ENCODE peak calls at places on chromosomes 7 and 10, in six cellular contexts. H is central memory CD4-positive, alpha-beta T cell; G is uterus; R is activated gamma-delta T cell treated with Interleukin-2 at 50 U/mL for 16 hours; Z is ascending aorta; E is stimulated activated CD4-positive, alpha-beta T cell treated with anti-CD3 and anti-CD28 coated beads, Interleukin-1b, Interleukin-23, amount 100 ng/mL, for 1 hour. X is an unnamed sample.

GRCh38 chr10:71782221-71782916 is 9.0 kb upstream of the VSIR start:
- DNase-seq in H (no peak), Z (no peak), R (no peak), E (no peak), G (no peak), X (no peak)

GRCh38 chr10:96397902-96398301 is 39.1 kb upstream of the OPALIN start:
- DNase-seq in H (no peak), E (no peak), R (no peak), Z (no peak), G (no peak), X (no peak)

GRCh38 chr7:84533209-84533608 is 338.6 kb upstream of the SEMA3A start:
- DNase-seq in R (no peak), G (no peak), Z (no peak), E (no peak), H (no peak), X (no peak)

GRCh38 chr7:133843341-133843740 is 283.8 kb upstream of the LRGUK start:
- DNase-seq in E (no peak), Z (no peak), G (no peak), H (no peak), R (no peak), X (no peak)

GRCh38 chr7:105664816-105665525 is 83.7 kb upstream of the EFCAB10 start:
- DNase-seq in H (no peak), G (no peak), Z (no peak), R (no peak), E (no peak), X (no peak)

GRCh38 chr10:97737770-97738265 is 890 bp downstream of the ZFYVE27 start:
- DNase-seq in G (no peak), H (no peak), E (no peak), R (no peak), Z (no peak), X (no peak)

GRCh38 chr7:37052673-37053072 is 328.4 kb upstream of the AOAH start:
- DNase-seq in H (no peak), E (no peak), R (peak; percentile 10), Z (no peak), G (no peak), X (no peak)

GRCh38 chr10:77927343-77928256 is 1.0 kb upstream of the DLG5 start:
- DNase-seq in R (no peak), Z (no peak), H (no peak), G (no peak), E (no peak), X (no peak)

GRCh38 chr7:110531186-110531585 is 559.7 kb upstream of the LRRN3 start:
- DNase-seq in R (no peak), G (no peak), E (no peak), H (no peak), Z (no peak), X (no peak)

GRCh38 chr7:47953822-47954221 is 5.6 kb upstream of the PKD1L1 start:
- DNase-seq in Z (no peak), E (no peak), G (no peak), H (no peak), R (no peak), X (no peak)

GRCh38 chr10:31099664-31100063 is 68.0 kb upstream of the ZNF438 start:
- DNase-seq in H (no peak), R (no peak), G (no peak), Z (no peak), E (no peak), X (no peak)

GRCh38 chr10:110947061-110947595 is 27.7 kb downstream of the SHOC2 start:
- DNase-seq in E (no peak), G (no peak), Z (no peak), R (no peak), H (no peak), X (no peak)

GRCh38 chr10:44379907-44380306 is 5.0 kb downstream of the CXCL12 start:
- DNase-seq in Z (no peak), R (no peak), H (no peak), G (no peak), E (no peak), X (no peak)

GRCh38 chr7:106057962-106058901 is 53.9 kb downstream of the SYPL1 start:
- DNase-seq in H (no peak), R (no peak), G (no peak), Z (no peak), E (no peak), X (no peak)

GRCh38 chr10:99560277-99561126 is 27.8 kb downstream of the NKX2-3 start:
- DNase-seq in H (peak; percentile 15), Z (no peak), E (no peak), R (peak; percentile 40), G (no peak), X (peak; percentile 33)

GRCh38 chr10:60717852-60718251 is 60.4 kb upstream of the CDK1 start:
- DNase-seq in Z (no peak), E (no peak), H (no peak), G (no peak), R (no peak), X (no peak)

GRCh38 chr7:111729483-111729882 is 167.2 kb upstream of the IMMP2L start:
- DNase-seq in Z (no peak), G (no peak), H (no peak), R (no peak), E (no peak), X (no peak)

GRCh38 chr7:1558181-1558811 is 2.3 kb upstream of the TMEM184A start:
- DNase-seq in G (no peak), R (no peak), E (no peak), Z (no peak), H (no peak), X (no peak)

GRCh38 chr7:5695037-5695708 is 86.3 kb downstream of the RNF216 start:
- DNase-seq in Z (no peak), H (peak; percentile 78), R (peak; percentile 56), G (peak; percentile 60), E (peak; percentile 54), X (no peak)

GRCh38 chr7:124722292-124722691 is 43.3 kb downstream of the GPR37 start:
- DNase-seq in Z (no peak), G (no peak), E (no peak), H (no peak), R (no peak), X (no peak)

GRCh38 chr10:11387044-11387443 is 224.4 kb downstream of the USP6NL start:
- DNase-seq in E (no peak), Z (no peak), H (no peak), R (no peak), G (no peak), X (no peak)

GRCh38 chr7:64559206-64559605 is 3.7 kb downstream of the ZNF680 start:
- DNase-seq in Z (no peak), G (no peak), H (no peak), R (no peak), E (no peak), X (no peak)

GRCh38 chr7:7709263-7709662 is 9.1 kb downstream of the RPA3 start:
- DNase-seq in R (no peak), H (no peak), E (no peak), Z (no peak), G (no peak), X (no peak)

GRCh38 chr10:117226813-117227451 is 14.0 kb upstream of the SLC18A2 start:
- DNase-seq in E (no peak), R (no peak), G (no peak), Z (no peak), H (no peak), X (no peak)

GRCh38 chr10:67308912-67309311 is 383.1 kb downstream of the LRRTM3 start:
- DNase-seq in Z (no peak), G (no peak), R (no peak), H (no peak), E (no peak), X (no peak)

GRCh38 chr10:76303682-76304316 is 872.4 kb downstream of the LRMDA start:
- DNase-seq in H (no peak), R (no peak), G (peak; percentile 75), E (no peak), Z (peak; percentile 22), X (peak; percentile 72)

GRCh38 chr7:4066206-4066605 is 615.9 kb upstream of the FOXK1 start:
- DNase-seq in G (no peak), E (no peak), R (no peak), Z (no peak), H (no peak), X (no peak)

GRCh38 chr7:69256634-69257081 is 341.6 kb upstream of the AUTS2 start:
- DNase-seq in Z (peak; percentile 51), G (peak; percentile 15), E (no peak), H (no peak), R (no peak), X (peak; percentile 23)

GRCh38 chr7:149397470-149397869 is 63.4 kb downstream of the ZNF777 start:
- DNase-seq in H (no peak), G (no peak), Z (no peak), E (no peak), R (no peak), X (no peak)

GRCh38 chr7:42744746-42745145 is 167.1 kb downstream of the C7orf25 start:
- DNase-seq in R (no peak), Z (no peak), G (no peak), H (no peak), E (no peak), X (no peak)

GRCh38 chr7:157555308-157555707 is 218.5 kb downstream of the DNAJB6 start:
- DNase-seq in R (no peak), G (no peak), E (no peak), H (no peak), Z (no peak), X (no peak)

GRCh38 chr10:75972494-75973276 is 541.3 kb downstream of the LRMDA start:
- DNase-seq in H (no peak), E (no peak), Z (no peak), R (no peak), G (peak; percentile 22), X (no peak)

GRCh38 chr10:86904600-86904999 is 52.8 kb downstream of the MMRN2 start:
- DNase-seq in Z (no peak), G (no peak), R (no peak), E (no peak), H (no peak), X (no peak)

GRCh38 chr7:27172388-27172774 is 1.7 kb downstream of the HOXA10 start:
- DNase-seq in Z (no peak), G (no peak), R (no peak), E (no peak), H (no peak), X (no peak)

GRCh38 chr10:122303271-122304053 is 32.4 kb downstream of the BTBD16 start:
- DNase-seq in E (no peak), H (no peak), R (no peak), Z (no peak), G (no peak), X (no peak)

GRCh38 chr10:115001506-115002381 is 63.7 kb downstream of the TRUB1 start:
- DNase-seq in R (no peak), G (peak; percentile 16), E (no peak), H (no peak), Z (no peak), X (no peak)

GRCh38 chr7:99090811-99091582 is 52.9 kb downstream of the SMURF1 start:
- DNase-seq in H (no peak), G (no peak), Z (no peak), E (no peak), R (no peak), X (no peak)

X was measured in tibial nerve.